ENCODE peak calls at places on chromosomes 13 and 19, in ten cellular contexts. W, F, N, B, A, I, V, P, Z and C are unnamed samples.

GRCh38 chr19:3285647-3286176 is 61.3 kb downstream of the CELF5 start:
- DNase-seq in W (no peak), F (peak), N (no peak), B (no peak), A (no peak), I (no peak), V (no peak), P (no peak), Z (no peak), C (no peak)

GRCh38 chr19:15285896-15286591 is 46.3 kb downstream of the BRD4 start:
- DNase-seq in W (no peak), F (no peak), N (no peak), B (no peak), A (peak), I (no peak), V (no peak), P (no peak), Z (no peak), C (no peak)

GRCh38 chr13:112722433-112723250 is 32.8 kb downstream of the ATP11A start:
- DNase-seq in W (peak), F (no peak), N (peak), B (no peak), A (peak), I (peak), V (peak), P (peak), Z (peak), C (no peak)

GRCh38 chr19:50669319-50670101 is 20.3 kb downstream of the C19orf81 start:
- DNase-seq in W (no peak), F (peak), N (no peak), B (no peak), A (no peak), I (no peak), V (peak), P (peak), Z (no peak), C (no peak)

GRCh38 chr13:46355906-46356305 is 31.1 kb downstream of the RUBCNL start:
- DNase-seq in W (no peak), F (no peak), N (no peak), B (no peak), A (no peak), I (no peak), V (no peak), P (no peak), Z (no peak), C (no peak)

GRCh38 chr19:45446944-45447343 is 20.9 kb upstream of the FOSB start:
- DNase-seq in W (no peak), F (no peak), N (no peak), B (peak), A (no peak), I (no peak), V (no peak), P (no peak), Z (no peak), C (no peak)

GRCh38 chr13:48731957-48732569 is 78.3 kb downstream of the CYSLTR2 start:
- DNase-seq in W (no peak), F (peak), N (no peak), B (no peak), A (peak), I (no peak), V (no peak), P (no peak), Z (peak), C (no peak)

GRCh38 chr19:18173572-18174294 is at the start of gene IFI30:
- DNase-seq in W (peak), F (peak), N (no peak), B (peak), A (peak), I (no peak), V (no peak), P (no peak), Z (peak), C (no peak)

GRCh38 chr13:61136101-61136500 is 279.5 kb downstream of the PCDH20 start:
- DNase-seq in W (no peak), F (no peak), N (no peak), B (no peak), A (no peak), I (no peak), V (no peak), P (no peak), Z (no peak), C (no peak)

GRCh38 chr19:32662186-32662585 is 12.8 kb downstream of the ANKRD27 start:
- DNase-seq in W (no peak), F (no peak), N (peak), B (no peak), A (no peak), I (no peak), V (peak), P (no peak), Z (no peak), C (no peak)

GRCh38 chr19:44680536-44680935 is 9.3 kb downstream of the CEACAM19 start:
- DNase-seq in W (no peak), F (no peak), N (no peak), B (no peak), A (no peak), I (no peak), V (no peak), P (no peak), Z (no peak), C (no peak)

GRCh38 chr19:1590641-1591397 is 1.8 kb downstream of the MBD3 start:
- DNase-seq in W (no peak), F (peak), N (no peak), B (no peak), A (no peak), I (no peak), V (peak), P (no peak), Z (no peak), C (no peak)

GRCh38 chr19:15161028-15161984 is 39.5 kb downstream of the NOTCH3 start:
- DNase-seq in W (no peak), F (peak), N (no peak), B (no peak), A (no peak), I (no peak), V (no peak), P (no peak), Z (peak), C (no peak)

GRCh38 chr13:51760592-51760991 is 43.4 kb downstream of the DHRS12 start:
- DNase-seq in W (no peak), F (no peak), N (no peak), B (no peak), A (no peak), I (no peak), V (no peak), P (no peak), Z (no peak), C (peak)

GRCh38 chr19:58325623-58326022 is 1.2 kb upstream of the ZSCAN22 start:
- DNase-seq in W (no peak), F (no peak), N (peak), B (no peak), A (no peak), I (no peak), V (no peak), P (no peak), Z (no peak), C (no peak)

GRCh38 chr19:37243206-37243632 is 25.2 kb downstream of the ZNF383 start:
- DNase-seq in W (no peak), F (no peak), N (no peak), B (no peak), A (no peak), I (no peak), V (peak), P (no peak), Z (no peak), C (no peak)

GRCh38 chr13:25046985-25047660 is 48.8 kb upstream of the PABPC3 start:
- DNase-seq in W (no peak), F (no peak), N (peak), B (no peak), A (peak), I (no peak), V (peak), P (peak), Z (no peak), C (peak)

GRCh38 chr13:81658598-81659370 is 1317.9 kb upstream of the SPRY2 start:
- DNase-seq in W (no peak), F (no peak), N (no peak), B (no peak), A (no peak), I (no peak), V (no peak), P (no peak), Z (no peak), C (no peak)

GRCh38 chr13:58452123-58452623 is 820.6 kb downstream of the PCDH17 start:
- DNase-seq in W (no peak), F (no peak), N (no peak), B (no peak), A (no peak), I (no peak), V (no peak), P (no peak), Z (no peak), C (no peak)

GRCh38 chr13:40193290-40194203 is 472.9 kb downstream of the FOXO1 start:
- DNase-seq in W (no peak), F (no peak), N (no peak), B (peak), A (no peak), I (no peak), V (no peak), P (no peak), Z (no peak), C (no peak)
- H3K4me3 ChIP-seq in W (no peak), F (no peak), N (no peak), B (no peak), A (no peak), I (no peak), V (no peak), P (peak), Z (no peak), C (no peak)

DNA sequence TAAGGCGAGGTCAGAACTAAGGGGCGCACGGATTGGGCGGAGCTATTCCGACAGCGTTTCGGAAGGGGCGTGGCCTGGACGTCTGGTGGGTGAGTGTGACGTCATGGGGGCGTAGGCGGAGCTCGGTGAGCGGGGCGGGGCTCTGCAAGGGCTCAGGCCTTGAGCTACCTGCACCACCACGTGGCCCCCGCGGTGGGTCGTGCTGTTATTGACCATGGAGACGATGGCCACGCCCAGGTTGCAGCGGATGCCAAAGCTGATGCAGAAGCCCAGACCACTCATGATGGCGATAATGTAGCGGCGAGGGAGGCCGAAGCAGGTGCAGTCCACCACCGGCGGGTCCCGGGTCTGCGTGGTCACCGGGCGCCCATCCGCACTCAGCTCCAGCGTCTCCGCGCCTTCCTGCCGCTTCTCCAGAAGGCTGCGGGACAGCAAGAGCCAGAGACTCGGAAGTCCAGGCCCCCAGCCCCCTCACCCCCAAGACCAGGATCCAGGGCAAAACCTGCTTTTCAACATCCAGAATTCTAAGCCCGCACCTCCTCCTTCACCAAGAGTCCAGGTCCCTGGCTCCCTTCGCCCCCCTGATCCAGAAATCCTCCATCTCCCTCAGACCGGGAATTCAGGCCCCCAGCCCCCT is 4.8 kb downstream of the SLC17A7 start:
- DNase-seq in W (no peak), F (peak), N (no peak), B (no peak), A (no peak), I (no peak), V (no peak), P (no peak), Z (no peak), C (no peak)
- H3K4me3 ChIP-seq in W (no peak), F (peak), N (no peak), B (no peak), A (no peak), I (no peak), V (no peak), P (no peak), Z (no peak), C (no peak)

GRCh38 chr19:13463296-13463695 is 43.0 kb downstream of the CACNA1A start:
- DNase-seq in W (no peak), F (no peak), N (no peak), B (no peak), A (no peak), I (no peak), V (peak), P (peak), Z (peak), C (no peak)

GRCh38 chr19:13461536-13461935 is 44.7 kb downstream of the CACNA1A start:
- DNase-seq in W (no peak), F (no peak), N (no peak), B (no peak), A (no peak), I (no peak), V (no peak), P (no peak), Z (no peak), C (no peak)

GRCh38 chr19:13459351-13459750 is 46.9 kb downstream of the CACNA1A start:
- DNase-seq in W (no peak), F (no peak), N (no peak), B (no peak), A (no peak), I (no peak), V (no peak), P (no peak), Z (no peak), C (no peak)

GRCh38 chr19:13460045-13460444 is 46.2 kb downstream of the CACNA1A start:
- DNase-seq in W (no peak), F (no peak), N (no peak), B (no peak), A (no peak), I (no peak), V (no peak), P (no peak), Z (no peak), C (no peak)
- H3K4me3 ChIP-seq in W (no peak), F (no peak), N (no peak), B (no peak), A (no peak), I (no peak), V (no peak), P (no peak), Z (no peak), C (no peak)

DNA sequence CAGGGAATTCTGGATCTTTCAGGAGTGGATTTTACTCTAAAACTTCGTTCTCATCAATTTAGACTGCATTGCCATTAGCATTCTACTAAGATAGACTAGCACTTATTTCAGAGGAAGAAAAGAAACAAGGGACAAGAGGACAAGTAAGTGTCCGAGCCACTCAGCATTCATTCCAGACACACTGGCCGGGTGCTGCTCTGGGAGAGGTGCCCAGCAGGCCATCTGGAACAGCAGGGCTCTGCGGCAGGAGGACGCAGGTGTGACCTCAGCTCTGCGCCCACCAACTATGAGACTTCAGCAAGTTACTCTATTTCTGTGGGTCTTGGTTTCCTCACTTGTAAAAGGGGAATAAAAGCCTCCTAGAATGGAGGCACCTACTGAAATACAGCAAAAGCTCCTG is 4.2 kb downstream of the EPS15L1 start:
- DNase-seq in W (no peak), F (no peak), N (no peak), B (no peak), A (no peak), I (no peak), V (no peak), P (no peak), Z (no peak), C (no peak)
- H3K4me3 ChIP-seq in W (no peak), F (no peak), N (no peak), B (no peak), A (no peak), I (no peak), V (no peak), P (no peak), Z (no peak), C (no peak)

GRCh38 chr13:110907951-110908898 is 6.6 kb downstream of the ANKRD10 start:
- DNase-seq in W (no peak), F (no peak), N (no peak), B (no peak), A (no peak), I (no peak), V (no peak), P (no peak), Z (peak), C (no peak)
- H3K4me3 ChIP-seq in W (no peak), F (no peak), N (no peak), B (no peak), A (no peak), I (no peak), V (no peak), P (no peak), Z (no peak), C (no peak)

DNA sequence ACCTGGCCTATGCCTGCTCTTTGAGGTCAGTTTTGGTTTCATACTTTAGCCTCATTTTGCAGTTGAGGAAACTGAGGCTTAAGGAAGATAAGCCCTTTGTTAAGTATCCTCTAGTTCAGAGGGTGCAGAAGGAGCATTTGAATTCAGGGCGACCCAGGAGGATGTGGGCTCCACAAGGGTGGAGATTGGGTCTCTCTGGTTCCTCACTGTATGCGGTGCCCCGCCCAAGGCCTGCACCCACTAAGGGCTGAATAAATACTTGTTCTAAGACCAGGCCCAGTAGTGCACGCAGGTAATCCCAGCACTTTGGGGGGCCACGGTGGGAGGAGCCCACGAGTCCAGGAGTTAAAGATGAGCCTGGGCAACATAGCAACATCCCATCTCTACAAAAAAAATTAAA is 768 bp upstream of the SLC44A2 start:
- DNase-seq in W (no peak), F (no peak), N (no peak), B (no peak), A (no peak), I (no peak), V (no peak), P (no peak), Z (no peak), C (no peak)
- H3K4me3 ChIP-seq in W (no peak), F (no peak), N (no peak), B (no peak), A (no peak), I (no peak), V (peak), P (peak), Z (peak), C (peak)